ENCODE peak calls at places on chromosomes 7 and 10, in four cellular contexts. One of them, this sample, is unnamed. For H3K9me3, the result is how much of the 10 kb centered on the place peaks cover.

GRCh38 chr10:70617798-70618568 is 15.4 kb upstream of the PRF1 start:
- DNase-seq in K562: no peak
- DNase-seq in HepG2: no peak
- DNase-seq in IMR-90: peak
- DNase-seq in this sample: no peak

GRCh38 chr7:105866124-105866801 is 10.1 kb downstream of the ATXN7L1 start:
- DNase-seq in K562: no peak
- DNase-seq in HepG2: no peak
- DNase-seq in IMR-90: no peak
- DNase-seq in this sample: no peak

GRCh38 chr7:8131694-8132605 is 130.0 kb downstream of the ICA1 start:
- DNase-seq in K562: peak
- DNase-seq in HepG2: no peak
- DNase-seq in IMR-90: no peak
- DNase-seq in this sample: no peak

GRCh38 chr10:116466715-116467422 is 39.2 kb downstream of the PNLIPRP3 start:
- DNase-seq in K562: no peak
- DNase-seq in HepG2: no peak
- DNase-seq in IMR-90: no peak
- DNase-seq in this sample: no peak

GRCh38 chr7:28125381-28126046 is 55.1 kb downstream of the JAZF1 start:
- DNase-seq in K562: no peak
- DNase-seq in HepG2: no peak
- DNase-seq in IMR-90: no peak
- DNase-seq in this sample: no peak

GRCh38 chr7:99257065-99257464 is 15.6 kb upstream of the MYH16 start:
- DNase-seq in K562: no peak
- DNase-seq in HepG2: no peak
- DNase-seq in IMR-90: no peak
- DNase-seq in this sample: no peak

GRCh38 chr7:28291559-28291958 is 111.0 kb upstream of the JAZF1 start:
- DNase-seq in K562: no peak
- DNase-seq in HepG2: no peak
- DNase-seq in IMR-90: no peak
- DNase-seq in this sample: no peak

GRCh38 chr7:7214398-7215347 is 32.3 kb downstream of the C1GALT1 start:
- DNase-seq in K562: no peak
- DNase-seq in HepG2: no peak
- DNase-seq in IMR-90: no peak
- DNase-seq in this sample: no peak

GRCh38 chr10:129958686-129959543 is 5.2 kb downstream of the EBF3 start:
- DNase-seq in K562: no peak
- DNase-seq in HepG2: no peak
- DNase-seq in IMR-90: no peak
- DNase-seq in this sample: no peak

GRCh38 chr7:2030475-2031456 is 202.0 kb downstream of the MAD1L1 start:
- DNase-seq in K562: no peak
- DNase-seq in HepG2: no peak
- DNase-seq in IMR-90: no peak
- DNase-seq in this sample: no peak

GRCh38 chr10:63767512-63767911 is 246.3 kb downstream of the REEP3 start:
- DNase-seq in K562: no peak
- DNase-seq in HepG2: peak
- DNase-seq in IMR-90: peak
- DNase-seq in this sample: no peak

GRCh38 chr7:69864283-69864682 is 266.0 kb downstream of the AUTS2 start:
- DNase-seq in K562: no peak
- DNase-seq in HepG2: no peak
- DNase-seq in IMR-90: no peak
- DNase-seq in this sample: no peak

GRCh38 chr7:87220734-87221215 is 1.2 kb upstream of the TMEM243 start:
- DNase-seq in K562: no peak
- DNase-seq in HepG2: no peak
- DNase-seq in IMR-90: no peak
- DNase-seq in this sample: peak

GRCh38 chr10:128316925-128317324 is 190.7 kb upstream of the MKI67 start:
- DNase-seq in K562: no peak
- DNase-seq in HepG2: no peak
- DNase-seq in IMR-90: no peak
- DNase-seq in this sample: no peak

GRCh38 chr10:61284222-61284890 is 168.8 kb downstream of the TMEM26 start:
- DNase-seq in K562: peak
- DNase-seq in HepG2: peak
- DNase-seq in IMR-90: peak
- DNase-seq in this sample: peak

GRCh38 chr7:130473289-130473688 is 18.6 kb upstream of the MEST start:
- DNase-seq in K562: no peak
- DNase-seq in HepG2: no peak
- DNase-seq in IMR-90: no peak
- DNase-seq in this sample: no peak

GRCh38 chr10:91096263-91096662 is 124.2 kb upstream of the PCGF5 start:
- DNase-seq in K562: no peak
- DNase-seq in HepG2: no peak
- DNase-seq in IMR-90: no peak
- DNase-seq in this sample: no peak

GRCh38 chr10:91091780-91092179 is 128.7 kb upstream of the PCGF5 start:
- DNase-seq in K562: no peak
- DNase-seq in HepG2: no peak
- DNase-seq in IMR-90: no peak
- DNase-seq in this sample: no peak

GRCh38 chr10:91097313-91097712 is 123.2 kb upstream of the PCGF5 start:
- DNase-seq in K562: no peak
- DNase-seq in HepG2: no peak
- DNase-seq in IMR-90: no peak
- DNase-seq in this sample: no peak
- H3K9me3 ChIP-seq in K562: under half
- H3K9me3 ChIP-seq in HepG2: under half
- H3K9me3 ChIP-seq in IMR-90: under half
- H3K9me3 ChIP-seq in this sample: under half

DNA sequence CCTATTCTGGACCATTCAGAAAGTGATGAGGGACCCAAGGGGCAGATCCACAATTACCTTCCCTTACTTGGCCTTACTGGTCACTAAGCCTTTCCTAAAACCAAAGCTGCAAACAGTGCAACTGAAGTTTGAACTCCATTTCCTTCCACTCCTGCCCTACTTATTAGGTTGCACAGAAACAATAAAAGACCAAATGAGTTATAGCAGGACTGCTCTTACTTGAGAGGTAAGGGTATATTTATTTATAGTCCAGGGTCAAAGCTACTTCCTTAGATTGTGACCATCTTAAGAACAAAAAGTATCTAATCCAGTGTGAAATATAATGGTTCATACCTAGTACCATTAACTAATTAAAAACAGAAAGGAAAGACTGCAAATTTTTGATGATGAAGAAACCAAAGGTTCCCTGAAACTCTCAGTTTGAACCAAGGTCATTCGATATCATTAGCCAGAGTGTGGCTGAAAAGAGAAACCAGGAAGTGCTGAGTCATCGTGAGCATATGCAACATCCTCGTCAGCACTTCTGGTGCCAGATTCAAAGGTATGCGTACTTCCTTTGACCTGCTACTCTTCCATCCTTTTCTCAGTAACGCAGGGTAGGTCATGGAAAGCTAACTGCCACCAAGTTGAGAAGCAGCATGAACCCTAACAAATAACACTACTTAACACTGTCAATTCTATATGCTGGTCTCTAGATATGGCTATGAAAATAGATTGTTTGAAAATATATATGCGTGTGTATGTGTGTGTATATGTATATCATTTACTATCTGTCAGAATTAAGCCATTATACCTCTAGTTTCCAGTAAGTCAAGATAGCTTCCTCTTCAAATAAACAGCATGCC is 26.8 kb downstream of the CDK6 start:
- DNase-seq in K562: peak
- DNase-seq in HepG2: peak
- DNase-seq in IMR-90: peak
- DNase-seq in this sample: peak
- TF ChIP-seq MAZ in K562: peak
- TF ChIP-seq MAZ in HepG2: peak
- TF ChIP-seq MAZ in IMR-90: no peak
- TF ChIP-seq MAZ in this sample: no peak

DNA sequence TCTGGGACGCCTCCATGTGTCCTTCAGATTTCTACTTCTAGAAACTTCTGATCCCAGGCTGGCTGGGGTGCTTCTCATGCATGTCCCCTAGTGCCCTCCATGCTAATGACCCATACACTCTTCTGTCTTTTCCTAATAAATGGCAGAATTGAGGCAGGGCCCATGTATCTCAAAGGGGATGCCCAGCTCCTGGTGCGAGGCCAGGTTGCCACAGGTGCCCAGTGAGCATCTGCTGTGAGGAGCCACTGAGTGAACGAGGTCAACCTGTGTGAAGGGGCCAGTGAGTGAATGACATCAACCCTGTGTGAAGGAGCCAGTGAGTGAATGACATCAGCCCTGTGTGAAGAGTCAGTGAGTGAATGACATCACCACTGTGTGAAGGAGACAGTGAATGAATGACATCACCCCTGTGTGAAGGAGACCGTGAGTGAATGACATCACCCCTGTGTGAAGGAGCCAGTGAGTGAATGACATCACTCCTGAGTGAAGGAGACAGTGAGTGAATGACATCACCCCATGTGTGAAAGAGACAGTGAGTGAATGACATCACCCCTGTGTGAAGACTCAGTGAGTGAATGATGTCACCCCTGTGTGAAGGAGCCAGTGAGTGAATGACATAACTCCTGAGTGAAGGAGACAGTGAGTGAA is 478.9 kb downstream of the PTPRN2 start:
- DNase-seq in K562: no peak
- DNase-seq in HepG2: no peak
- DNase-seq in IMR-90: no peak
- DNase-seq in this sample: no peak
- H3K9me3 ChIP-seq in K562: under half
- H3K9me3 ChIP-seq in HepG2: under half
- H3K9me3 ChIP-seq in IMR-90: half or more
- H3K9me3 ChIP-seq in this sample: under half

DNA sequence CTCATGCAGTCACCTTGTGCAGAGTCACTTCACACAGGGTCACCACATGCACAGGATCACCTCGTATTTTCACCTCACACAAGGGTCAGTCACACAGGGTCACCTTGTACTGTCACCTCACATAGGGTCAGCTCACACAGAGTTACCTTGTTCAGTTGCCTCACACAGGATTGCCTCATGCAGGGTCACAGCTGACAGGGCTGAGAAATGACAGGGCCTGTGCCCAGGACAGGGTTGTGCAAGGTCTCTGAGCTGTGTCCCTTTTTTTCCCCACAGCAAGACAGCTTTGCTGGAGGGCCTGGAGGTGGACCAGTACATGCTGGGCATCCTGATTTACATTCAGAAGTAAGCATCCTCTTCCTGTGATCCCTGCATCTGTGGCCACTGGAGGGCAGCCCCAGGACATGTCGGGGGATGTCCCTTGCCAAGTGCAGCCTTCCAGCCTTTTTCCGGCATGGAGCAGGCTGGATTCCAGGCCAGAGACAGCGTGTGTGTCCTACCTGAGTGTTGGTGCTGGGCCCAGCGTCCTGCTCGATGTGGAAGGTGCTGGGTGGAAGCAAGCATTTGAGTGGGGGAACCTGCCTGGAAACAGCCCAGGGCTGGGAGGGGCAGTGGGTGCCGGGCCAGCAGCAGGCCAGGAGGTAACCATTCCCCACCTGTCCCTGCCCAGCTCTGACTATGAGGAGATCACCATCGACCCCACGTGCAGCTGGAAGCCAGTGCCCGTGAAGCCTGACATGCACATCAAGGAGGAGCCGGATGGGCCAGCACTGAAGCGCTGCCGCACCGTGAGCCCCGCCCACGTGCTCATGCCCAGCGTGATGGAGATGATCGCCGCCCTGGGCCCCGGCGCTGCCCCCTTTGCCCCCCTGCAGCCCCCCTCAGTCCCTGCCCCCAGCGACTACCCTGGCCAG is 16.3 kb downstream of the ZMIZ2 start:
- DNase-seq in K562: no peak
- DNase-seq in HepG2: no peak
- DNase-seq in IMR-90: no peak
- DNase-seq in this sample: no peak
- TF ChIP-seq MAZ in K562: no peak
- TF ChIP-seq MAZ in HepG2: no peak
- TF ChIP-seq MAZ in IMR-90: no peak
- TF ChIP-seq MAZ in this sample: no peak

GRCh38 chr10:124564881-124565280 is 103.3 kb downstream of the LHPP start:
- DNase-seq in K562: no peak
- DNase-seq in HepG2: no peak
- DNase-seq in IMR-90: no peak
- DNase-seq in this sample: no peak
- H3K9me3 ChIP-seq in K562: under half
- H3K9me3 ChIP-seq in HepG2: under half
- H3K9me3 ChIP-seq in IMR-90: under half
- H3K9me3 ChIP-seq in this sample: under half

GRCh38 chr7:122544463-122544862 is 154.5 kb downstream of the RNF133 start:
- DNase-seq in K562: no peak
- DNase-seq in HepG2: no peak
- DNase-seq in IMR-90: no peak
- DNase-seq in this sample: no peak

GRCh38 chr7:122549578-122549977 is 149.3 kb downstream of the RNF133 start:
- DNase-seq in K562: no peak
- DNase-seq in HepG2: peak
- DNase-seq in IMR-90: no peak
- DNase-seq in this sample: no peak

GRCh38 chr7:122550545-122550944 is 148.4 kb downstream of the RNF133 start:
- DNase-seq in K562: no peak
- DNase-seq in HepG2: no peak
- DNase-seq in IMR-90: no peak
- DNase-seq in this sample: no peak

GRCh38 chr7:122543891-122544290 is 155.0 kb downstream of the RNF133 start:
- DNase-seq in K562: no peak
- DNase-seq in HepG2: no peak
- DNase-seq in IMR-90: no peak
- DNase-seq in this sample: no peak

DNA sequence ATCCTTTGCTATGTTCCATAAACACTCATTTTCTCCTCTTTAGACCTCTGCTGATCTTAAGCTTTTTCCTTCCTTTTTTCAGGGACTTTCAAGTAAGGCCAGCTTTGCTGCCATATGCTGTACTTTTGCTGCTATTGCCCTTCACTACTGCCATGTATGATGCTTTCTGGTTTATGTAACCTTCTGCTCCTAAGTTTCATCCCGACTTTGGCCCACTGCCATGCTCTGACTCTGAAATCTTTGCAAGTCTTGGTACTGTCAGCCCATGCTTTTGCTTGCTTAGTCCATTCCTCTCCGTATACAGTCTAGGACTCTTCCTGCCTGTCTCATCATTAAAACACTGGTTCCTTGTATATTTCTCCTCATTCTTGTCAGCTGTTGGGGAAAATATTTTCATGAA is 152.4 kb downstream of the RNF133 start:
- DNase-seq in K562: no peak
- DNase-seq in HepG2: no peak
- DNase-seq in IMR-90: no peak
- DNase-seq in this sample: no peak
- TF ChIP-seq MAZ in K562: no peak
- TF ChIP-seq MAZ in HepG2: no peak
- TF ChIP-seq MAZ in IMR-90: no peak
- TF ChIP-seq MAZ in this sample: no peak

GRCh38 chr7:155896531-155897263 is 84.4 kb upstream of the SHH start:
- DNase-seq in K562: no peak
- DNase-seq in HepG2: no peak
- DNase-seq in IMR-90: no peak
- DNase-seq in this sample: no peak
- H3K9me3 ChIP-seq in K562: under half
- H3K9me3 ChIP-seq in HepG2: under half
- H3K9me3 ChIP-seq in IMR-90: under half
- H3K9me3 ChIP-seq in this sample: under half